ENCODE peak calls at places on chromosomes 6 and 20, in six cellular contexts. Y is HepG2, P is H1, V is HCT116, A is GM12878, R is K562. U is an unnamed sample.

GRCh38 chr6:21111399-21111725 is 482.2 kb upstream of the SOX4 start:
- DNase-seq in Y (peak; percentile 92), A (no peak), V (peak; percentile 21), P (no peak), R (no peak), U (peak; percentile 71)

GRCh38 chr6:29907637-29908340 is 34.5 kb upstream of the HLA-A start:
- DNase-seq in P (no peak), R (no peak), A (no peak), V (no peak), Y (peak; percentile 91), U (no peak)

GRCh38 chr6:109434456-109434855 is 6.0 kb downstream of the PPIL6 start:
- DNase-seq in Y (no peak), P (no peak), V (no peak), A (no peak), R (no peak), U (no peak)

GRCh38 chr6:73207221-73207837 is 18.0 kb downstream of the KHDC1L start:
- DNase-seq in R (no peak), Y (no peak), P (no peak), V (no peak), A (no peak), U (no peak)

GRCh38 chr6:128167552-128167951 is 266.7 kb upstream of the THEMIS start:
- DNase-seq in Y (no peak), A (no peak), R (no peak), V (no peak), P (no peak), U (no peak)

GRCh38 chr20:7967199-7967844 is 27.1 kb upstream of the HAO1 start:
- DNase-seq in P (no peak), R (no peak), V (no peak), Y (no peak), A (no peak), U (no peak)

GRCh38 chr6:13425971-13426931 is 61.1 kb downstream of the GFOD1 start:
- DNase-seq in Y (no peak), A (peak; percentile 42), P (no peak), R (no peak), V (no peak), U (no peak)

GRCh38 chr6:29976588-29977424 is 34.5 kb downstream of the HLA-A start:
- DNase-seq in Y (peak; percentile 77), A (peak; percentile 13), R (peak; percentile 73), V (peak; percentile 57), P (peak; percentile 70), U (peak; percentile 76)

GRCh38 chr6:56387621-56388413 is 140.4 kb upstream of the COL21A1 start:
- DNase-seq in Y (peak; percentile 84), V (no peak), P (no peak), A (no peak), R (no peak), U (no peak)

GRCh38 chr20:54362283-54362682 is 113.1 kb upstream of the DOK5 start:
- DNase-seq in Y (no peak), V (no peak), P (no peak), A (no peak), R (no peak), U (no peak)

GRCh38 chr6:98957440-98957839 is 9.7 kb upstream of the FBXL4 start:
- DNase-seq in P (no peak), R (no peak), V (peak; percentile 33), A (no peak), Y (peak; percentile 2), U (peak; percentile 95)

GRCh38 chr6:113306552-113307145 is 550.5 kb upstream of the MARCKS start:
- DNase-seq in Y (peak; percentile 62), A (peak; percentile 57), R (peak; percentile 9), P (peak; percentile 81), V (peak; percentile 56), U (peak; percentile 36)

GRCh38 chr20:1949306-1949705 is 44.6 kb downstream of the PDYN start:
- DNase-seq in A (no peak), P (no peak), V (no peak), R (no peak), Y (no peak), U (no peak)

GRCh38 chr6:22737331-22737730 is 168.0 kb downstream of the HDGFL1 start:
- DNase-seq in Y (no peak), A (peak; percentile 0), V (peak; percentile 4), P (peak; percentile 70), R (no peak), U (peak; percentile 52)

GRCh38 chr20:46772901-46773300 is 63.5 kb downstream of the SLC2A10 start:
- DNase-seq in V (no peak), P (no peak), A (no peak), Y (peak; percentile 40), R (peak; percentile 40), U (no peak)

GRCh38 chr20:31608256-31608980 is 3.3 kb downstream of the ID1 start:
- DNase-seq in P (peak; percentile 87), R (peak; percentile 77), V (peak; percentile 91), A (no peak), Y (peak; percentile 100), U (peak; percentile 81)
- TF ChIP-seq POLR2A in P (no peak), R (no peak), V (no peak), A (no peak), Y (no peak), U (no peak)

DNA sequence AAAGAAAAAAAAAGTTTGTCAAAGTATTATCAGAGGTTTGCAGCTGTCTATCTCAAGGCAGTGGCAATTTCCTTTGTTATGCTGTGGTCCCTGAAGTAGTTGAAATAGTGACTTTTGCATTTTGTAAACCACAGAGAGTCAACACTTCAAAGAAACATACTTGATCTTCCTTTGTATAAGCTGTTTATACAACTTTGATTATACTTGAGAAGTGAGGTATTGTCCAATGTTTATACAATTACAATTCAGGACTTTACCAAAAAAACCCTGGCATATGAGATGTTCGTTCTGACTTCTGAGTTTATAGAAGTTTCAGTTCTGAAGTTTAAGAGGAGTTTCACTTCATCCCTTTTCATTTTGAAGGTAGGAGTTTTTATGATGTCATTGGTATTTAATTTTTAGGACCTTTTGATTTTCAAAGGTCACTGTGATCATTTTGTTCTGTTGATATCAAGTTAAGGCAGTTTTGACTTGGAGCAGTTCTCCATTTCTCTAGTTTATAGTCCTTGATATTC is 4.0 kb downstream of the STK4 start:
- DNase-seq in A (no peak), P (no peak), Y (no peak), V (no peak), R (no peak), U (peak; percentile 72)
- H3K79me2 ChIP-seq in A (peaks cover 91% of the 10 kb centered on the region), P (peaks cover 8% of the 10 kb centered on the region), Y (peaks cover 48% of the 10 kb centered on the region), V (peaks cover 52% of the 10 kb centered on the region), R (peaks cover 64% of the 10 kb centered on the region), U (peaks cover 35% of the 10 kb centered on the region)

GRCh38 chr6:116680880-116681672 is at the start of gene KPNA5:
- DNase-seq in R (peak; percentile 91), A (peak; percentile 69), Y (peak; percentile 92), P (peak; percentile 89), V (peak; percentile 68), U (peak; percentile 94)
- TF ChIP-seq POLR2A in R (peak; percentile 95), A (peak; percentile 96), Y (peak; percentile 100), P (peak; percentile 94), V (peak; percentile 98), U (peak; percentile 87)

GRCh38 chr6:169253341-169253740 is 305 bp downstream of the THBS2 start:
- DNase-seq in A (no peak), P (no peak), V (no peak), R (no peak), Y (no peak), U (no peak)
- H3K79me2 ChIP-seq in A (no peaks in the 10 kb centered on the region), P (no peaks in the 10 kb centered on the region), V (no peaks in the 10 kb centered on the region), R (no peaks in the 10 kb centered on the region), Y (no peaks in the 10 kb centered on the region), U (no peaks in the 10 kb centered on the region)

DNA sequence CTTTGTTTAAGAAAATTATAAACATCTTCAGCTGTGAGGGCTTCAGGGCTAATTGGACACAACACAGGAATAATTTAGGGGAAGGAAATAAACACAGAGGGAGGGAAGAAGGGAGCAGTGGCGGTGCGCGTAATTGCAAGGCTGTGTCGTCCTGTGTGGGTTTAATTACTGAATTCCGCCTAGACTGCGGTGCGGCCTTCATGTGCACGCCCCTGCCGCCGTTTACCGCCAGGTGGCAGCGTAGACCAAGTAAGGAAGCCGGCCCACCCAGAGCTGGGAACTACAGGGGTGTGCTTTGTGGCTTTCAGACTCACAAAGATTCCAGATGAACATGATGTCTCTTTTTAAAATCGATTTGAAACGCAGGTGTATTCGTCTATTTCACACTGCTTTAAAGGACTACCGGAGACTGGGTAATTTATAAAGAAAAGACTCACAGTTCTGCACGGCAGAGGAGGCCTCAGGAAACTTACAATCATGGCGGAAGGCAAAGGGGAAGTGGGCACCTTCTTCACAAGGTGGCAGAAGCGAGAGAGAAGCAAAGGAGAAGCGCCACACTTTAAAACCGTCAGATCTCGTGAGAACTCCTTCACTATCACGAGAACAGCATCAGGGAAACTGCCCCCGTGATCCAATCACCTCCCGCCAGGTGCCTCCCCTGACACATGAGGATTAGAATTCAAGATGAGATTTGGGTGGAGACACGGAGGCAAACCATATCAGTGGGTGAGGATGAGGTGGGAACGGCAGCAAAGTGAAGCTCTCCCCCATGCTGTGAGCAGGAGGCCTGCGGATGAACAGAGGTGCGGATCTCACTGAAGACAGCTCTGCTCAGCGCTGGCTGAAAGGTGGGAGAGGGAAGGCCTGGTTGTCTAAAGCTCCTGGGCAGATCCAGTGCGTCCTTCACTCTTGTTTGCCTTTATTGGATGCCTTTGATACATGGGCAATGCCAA is 222.0 kb upstream of the PDE10A start:
- DNase-seq in A (peak; percentile 5), V (peak; percentile 51), R (peak; percentile 79), Y (peak; percentile 63), P (peak; percentile 94), U (peak; percentile 59)
- TF ChIP-seq POLR2A in A (no peak), V (no peak), R (no peak), Y (no peak), P (no peak), U (no peak)

DNA sequence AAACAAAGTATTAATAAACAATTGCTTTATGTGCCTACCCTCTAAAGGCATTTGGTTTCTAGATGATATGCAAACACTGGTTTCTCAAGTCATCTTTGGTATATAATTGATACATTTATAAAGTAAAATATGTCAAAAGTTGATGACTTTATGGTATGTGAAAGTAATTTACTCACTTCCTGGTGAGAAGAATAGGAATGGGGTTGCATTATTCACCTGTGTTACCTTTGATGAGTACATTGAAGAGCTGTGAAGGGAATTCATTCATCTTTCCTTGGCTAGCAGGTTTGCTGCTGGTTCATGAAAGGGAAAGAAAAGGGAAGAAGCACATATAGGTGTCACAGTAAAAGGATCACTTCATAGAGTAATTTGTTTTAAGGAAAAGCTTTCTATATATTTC is 20.4 kb downstream of the RNF217 start:
- DNase-seq in V (no peak), A (no peak), P (no peak), Y (no peak), R (no peak), U (no peak)
- H3K79me2 ChIP-seq in V (peaks cover 66% of the 10 kb centered on the region), A (no peaks in the 10 kb centered on the region), P (no peaks in the 10 kb centered on the region), Y (no peaks in the 10 kb centered on the region), R (peaks cover 94% of the 10 kb centered on the region), U (peaks cover 57% of the 10 kb centered on the region)

DNA sequence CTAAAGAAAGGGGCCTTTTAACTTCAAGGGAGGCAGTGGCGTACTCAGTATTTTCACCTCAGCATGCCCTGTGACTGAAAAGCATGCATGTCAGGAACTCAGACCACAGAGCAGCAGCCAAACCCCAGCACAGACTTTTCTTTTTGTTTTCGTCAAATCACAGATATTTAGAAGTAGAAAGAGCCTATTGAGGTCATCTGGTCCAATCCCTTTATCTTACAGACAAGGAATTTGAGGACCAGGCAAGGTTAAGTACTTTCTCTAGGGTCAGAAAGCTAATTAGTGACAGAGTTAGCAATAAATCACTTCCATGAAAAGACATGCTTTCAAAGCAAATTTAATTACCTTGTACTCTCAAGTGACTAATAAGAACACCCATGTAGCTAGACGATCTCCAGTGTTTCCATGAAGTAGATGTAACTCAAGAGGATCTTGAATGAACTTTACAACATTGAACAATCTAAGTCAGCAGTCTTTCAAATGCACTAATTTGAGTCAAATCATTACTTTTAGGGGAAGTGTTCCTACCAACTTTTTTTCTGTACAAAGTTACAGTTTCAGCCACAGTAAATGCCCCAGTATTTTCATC is 35.9 kb downstream of the MOXD1 start:
- DNase-seq in A (peak; percentile 81), R (no peak), Y (no peak), V (no peak), P (no peak), U (no peak)
- TF ChIP-seq POLR2A in A (no peak), R (no peak), Y (no peak), V (no peak), P (no peak), U (no peak)